ENCODE peak calls at places on chromosomes 2 and 18, in ten cellular contexts. L is CD8-positive, alpha-beta memory T cell; Q is suprapubic skin; D is adipocyte; M is GM20000; C is stimulated activated naive B cell treated with anti-CD40 and anti-IgM and Interleukin-4, amounts not matched to agents 10 μg/mL and 1 μg/mL and 100 μg/mL, for 72 hours; E is stomach; O is NCI-H345; A is brain pericyte; V is adrenal gland. U is an unnamed sample.

GRCh38 chr2:234952270-234953115 is 676 bp downstream of the SH3BP4 start:
- DNase-seq in L (no peak), A (no peak), O (peak), Q (peak), D (peak), M (peak), V (peak), C (no peak), E (peak), U (no peak)

GRCh38 chr18:55402731-55403405 is 185.1 kb downstream of the TCF4 start:
- DNase-seq in L (no peak), A (peak), C (no peak), E (no peak), V (no peak), Q (no peak), O (no peak), D (peak), M (no peak), U (no peak)

GRCh38 chr2:205683179-205683978 is 1.1 kb downstream of the NRP2 start:
- DNase-seq in L (no peak), V (no peak), D (peak), O (no peak), C (no peak), M (no peak), A (no peak), E (no peak), Q (no peak), U (peak)

GRCh38 chr18:4544131-4544530 is 89.0 kb upstream of the DLGAP1 start:
- DNase-seq in L (no peak), V (no peak), E (no peak), M (no peak), C (no peak), A (no peak), Q (no peak), O (no peak), D (no peak), U (no peak)

GRCh38 chr2:136112949-136113766 is 4.8 kb downstream of the CXCR4 start:
- DNase-seq in A (no peak), C (no peak), M (no peak), D (no peak), E (no peak), V (no peak), O (no peak), Q (no peak), L (peak), U (no peak)

GRCh38 chr2:177537241-177537640 is 144.7 kb downstream of the AGPS start:
- DNase-seq in V (no peak), L (no peak), C (no peak), E (no peak), O (no peak), M (no peak), Q (no peak), D (no peak), A (no peak), U (no peak)

GRCh38 chr18:3329871-3330270 is 67.9 kb downstream of the MYL12B start:
- DNase-seq in O (no peak), V (no peak), M (no peak), L (no peak), Q (no peak), A (no peak), E (no peak), D (no peak), C (no peak), U (no peak)

GRCh38 chr2:165877565-165878550 is 75.7 kb downstream of the TTC21B start:
- DNase-seq in C (no peak), Q (no peak), V (no peak), M (no peak), D (peak), O (no peak), E (no peak), A (no peak), L (no peak), U (peak)

GRCh38 chr2:171726841-171727460 is 39.7 kb downstream of the DYNC1I2 start:
- DNase-seq in D (peak), E (no peak), C (no peak), A (no peak), O (no peak), M (no peak), Q (no peak), L (no peak), V (no peak), U (peak)

GRCh38 chr2:46227674-46228289 is 69.4 kb upstream of the EPAS1 start:
- DNase-seq in D (no peak), L (no peak), M (no peak), E (no peak), A (no peak), C (no peak), Q (no peak), O (no peak), V (no peak), U (no peak)

GRCh38 chr2:40401896-40402295 is 50.0 kb downstream of the SLC8A1 start:
- DNase-seq in V (no peak), O (no peak), E (no peak), L (no peak), Q (no peak), C (no peak), D (peak), M (no peak), A (no peak), U (peak)

GRCh38 chr18:69447886-69448285 is 47.2 kb downstream of the DOK6 start:
- DNase-seq in O (no peak), L (no peak), M (no peak), A (no peak), E (no peak), D (no peak), C (no peak), V (no peak), Q (no peak), U (no peak)

GRCh38 chr2:187684181-187684580 is 129.9 kb upstream of the TFPI start:
- DNase-seq in O (no peak), M (no peak), C (no peak), V (no peak), Q (no peak), E (no peak), A (no peak), D (peak), L (no peak), U (no peak)

U was measured in fibroblast of gingiva.